ENCODE peak calls at places on chromosome 6, in seven cellular contexts. G is activated naive CD4-positive, alpha-beta T cell treated with anti-CD3 and anti-CD28 coated beads, Interleukin-2, amount 50 U/mL, for 16 hours; X is iris pigment epithelial cell; F is GM18507; P is fibroblast of pulmonary artery; M is mammary epithelial cell; Q is stimulated activated CD4-positive, alpha-beta T cell treated with anti-CD3 and anti-CD28 coated beads, Interleukin-4, amount 100 ng/mL, for 1 hour. S is an unnamed sample.

GRCh38 chr6:2959909-2960719 is 11.3 kb downstream of the SERPINB6 start:
- DNase-seq in G (no peak), X (peak; percentile 68), F (no peak), P (peak; percentile 71), M (peak; percentile 48), Q (no peak), S (no peak)

GRCh38 chr6:142543576-142543975 is 241.8 kb downstream of the ADGRG6 start:
- DNase-seq in G (no peak), X (no peak), F (no peak), P (no peak), M (no peak), Q (no peak), S (no peak)

GRCh38 chr6:154613137-154613676 is 102.7 kb upstream of the CNKSR3 start:
- DNase-seq in G (no peak), X (peak; percentile 82), F (no peak), P (peak; percentile 67), M (peak; percentile 92), Q (no peak), S (no peak)

GRCh38 chr6:13091192-13091591 is 237.1 kb downstream of the TBC1D7 start:
- DNase-seq in G (no peak), X (no peak), F (no peak), P (peak; percentile 14), M (no peak), Q (no peak), S (no peak)

GRCh38 chr6:99512033-99512432 is 3.2 kb downstream of the USP45 start:
- DNase-seq in G (no peak), X (peak; percentile 74), F (no peak), P (peak; percentile 29), M (no peak), Q (no peak), S (no peak)

GRCh38 chr6:119343573-119344146 is 5.9 kb downstream of the MAN1A1 start:
- DNase-seq in G (no peak), X (no peak), F (no peak), P (no peak), M (no peak), Q (no peak), S (no peak)

GRCh38 chr6:155264704-155265320 is 999 bp downstream of the CLDN20 start:
- DNase-seq in G (no peak), X (no peak), F (no peak), P (no peak), M (peak; percentile 30), Q (no peak), S (no peak)

GRCh38 chr6:35080016-35080680 is 61.0 kb downstream of the TCP11 start:
- DNase-seq in G (no peak), X (no peak), F (no peak), P (no peak), M (no peak), Q (no peak), S (no peak)

GRCh38 chr6:158485411-158485810 is 74.5 kb upstream of the TMEM181 start:
- DNase-seq in G (no peak), X (no peak), F (no peak), P (no peak), M (no peak), Q (no peak), S (peak; percentile 17)

GRCh38 chr6:111282564-111282963 is 195.3 kb downstream of the SLC16A10 start:
- DNase-seq in G (no peak), X (no peak), F (no peak), P (no peak), M (no peak), Q (no peak), S (no peak)

GRCh38 chr6:126447367-126447766 is 107.5 kb downstream of the CENPW start:
- DNase-seq in G (no peak), X (no peak), F (no peak), P (no peak), M (no peak), Q (no peak), S (no peak)

GRCh38 chr6:134516582-134516981 is 198.7 kb upstream of the SGK1 start:
- DNase-seq in G (no peak), X (no peak), F (no peak), P (peak; percentile 38), M (no peak), Q (no peak), S (no peak)

GRCh38 chr6:41306187-41306854 is 19.8 kb upstream of the TREM1 start:
- DNase-seq in G (peak; percentile 31), X (peak; percentile 48), F (peak; percentile 8), P (peak; percentile 62), M (peak; percentile 52), Q (peak; percentile 11), S (peak; percentile 70)

GRCh38 chr6:30213999-30214982 is 1.1 kb upstream of the TRIM26 start:
- DNase-seq in G (peak; percentile 68), X (peak; percentile 77), F (peak; percentile 57), P (peak; percentile 74), M (peak; percentile 66), Q (peak; percentile 69), S (peak; percentile 81)

GRCh38 chr6:149964243-149965190 is 774 bp downstream of the ULBP1 start:
- DNase-seq in G (peak; percentile 30), X (peak; percentile 76), F (no peak), P (peak; percentile 17), M (no peak), Q (peak; percentile 25), S (peak; percentile 20)

GRCh38 chr6:163260111-163260895 is 154.2 kb upstream of the QKI start:
- DNase-seq in G (no peak), X (peak; percentile 6), F (no peak), P (peak; percentile 47), M (no peak), Q (no peak), S (peak; percentile 43)

GRCh38 chr6:118646977-118647376 is 4.4 kb downstream of the CEP85L start:
- DNase-seq in G (no peak), X (no peak), F (no peak), P (no peak), M (no peak), Q (no peak), S (no peak)

GRCh38 chr6:31860349-31860748 is 2.3 kb downstream of the NEU1 start:
- DNase-seq in G (no peak), X (no peak), F (no peak), P (no peak), M (no peak), Q (no peak), S (no peak)

GRCh38 chr6:146290589-146290901 is 253.1 kb upstream of the RAB32 start:
- DNase-seq in G (no peak), X (no peak), F (no peak), P (no peak), M (no peak), Q (no peak), S (no peak)

GRCh38 chr6:25872804-25873203 is 1.2 kb downstream of the SLC17A3 start:
- DNase-seq in G (no peak), X (no peak), F (no peak), P (no peak), M (no peak), Q (no peak), S (no peak)

GRCh38 chr6:82348130-82348529 is 15.5 kb upstream of the TPBG start:
- DNase-seq in G (no peak), X (peak; percentile 5), F (no peak), P (no peak), M (no peak), Q (no peak), S (no peak)

GRCh38 chr6:121453191-121453590 is 17.7 kb downstream of the GJA1 start:
- DNase-seq in G (no peak), X (no peak), F (no peak), P (no peak), M (no peak), Q (no peak), S (no peak)

GRCh38 chr6:148869589-148869988 is 122.8 kb downstream of the UST start:
- DNase-seq in G (no peak), X (peak; percentile 92), F (no peak), P (peak; percentile 80), M (peak; percentile 87), Q (no peak), S (no peak)

GRCh38 chr6:90497411-90497810 is 89.5 kb downstream of the MAP3K7 start:
- DNase-seq in G (no peak), X (no peak), F (no peak), P (no peak), M (no peak), Q (no peak), S (no peak)

GRCh38 chr6:46421239-46421638 is 70.0 kb downstream of the RCAN2 start:
- DNase-seq in G (no peak), X (peak; percentile 54), F (no peak), P (peak; percentile 7), M (no peak), Q (no peak), S (no peak)

GRCh38 chr6:16733085-16733484 is 28.2 kb downstream of the ATXN1 start:
- DNase-seq in G (no peak), X (no peak), F (no peak), P (no peak), M (no peak), Q (no peak), S (no peak)

GRCh38 chr6:42349753-42350573 is 101.8 kb downstream of the TRERF1 start:
- DNase-seq in G (no peak), X (no peak), F (no peak), P (no peak), M (no peak), Q (no peak), S (no peak)

GRCh38 chr6:154447929-154448328 is 62.6 kb downstream of the CNKSR3 start:
- DNase-seq in G (no peak), X (peak; percentile 45), F (no peak), P (peak; percentile 85), M (no peak), Q (no peak), S (no peak)

GRCh38 chr6:169866668-169867521 is 115.5 kb downstream of the ERMARD start:
- DNase-seq in G (no peak), X (no peak), F (no peak), P (no peak), M (no peak), Q (no peak), S (no peak)

GRCh38 chr6:753486-753885 is 60.5 kb upstream of the EXOC2 start:
- DNase-seq in G (no peak), X (peak; percentile 10), F (no peak), P (no peak), M (no peak), Q (no peak), S (no peak)

GRCh38 chr6:78810146-78810545 is 57.2 kb upstream of the IRAK1BP1 start:
- DNase-seq in G (no peak), X (peak; percentile 56), F (no peak), P (peak; percentile 65), M (peak; percentile 77), Q (no peak), S (peak; percentile 11)

GRCh38 chr6:22401206-22401605 is 104.4 kb upstream of the PRL start:
- DNase-seq in G (no peak), X (no peak), F (no peak), P (no peak), M (peak; percentile 20), Q (no peak), S (no peak)

GRCh38 chr6:116557863-116558262 is 4.3 kb downstream of the CALHM4 start:
- DNase-seq in G (no peak), X (peak; percentile 98), F (no peak), P (peak; percentile 98), M (peak; percentile 94), Q (no peak), S (no peak)

GRCh38 chr6:20906938-20907337 is 372.7 kb downstream of the CDKAL1 start:
- DNase-seq in G (no peak), X (peak; percentile 96), F (no peak), P (peak; percentile 93), M (peak; percentile 76), Q (no peak), S (no peak)

GRCh38 chr6:21739838-21740237 is 146.3 kb downstream of the SOX4 start:
- DNase-seq in G (no peak), X (no peak), F (no peak), P (no peak), M (no peak), Q (no peak), S (no peak)

GRCh38 chr6:36127462-36128016 is 2.8 kb upstream of the MAPK13 start:
- DNase-seq in G (no peak), X (peak; percentile 95), F (no peak), P (peak; percentile 89), M (peak; percentile 62), Q (no peak), S (no peak)